ENCODE peak calls at places on chromosomes 4 and X, in nine cellular contexts. X, Z, T, E, B, O, Q, G and L are unnamed samples.
A peak's percentile ranks its signal among the peaks of the same experiment; 100 is the strongest.

GRCh38 chr4:8877780-8878040 is 6.1 kb upstream of the HMX1 start:
- DNase-seq in B (no peak), G (no peak), Q (peak; percentile 16), O (no peak), E (no peak), X (no peak), T (no peak), Z (no peak), L (no peak)

GRCh38 chr4:182263562-182263961 is 20.4 kb downstream of the TENM3 start:
- DNase-seq in B (no peak), Q (no peak), T (no peak), G (no peak), Z (no peak), O (no peak), X (no peak), E (no peak), L (no peak)

GRCh38 chr4:177485528-177485927 is 43.3 kb upstream of the AGA start:
- DNase-seq in X (no peak), G (peak; percentile 85), O (no peak), Q (no peak), E (no peak), T (peak; percentile 93), B (no peak), Z (peak; percentile 89), L (peak; percentile 45)

GRCh38 chr4:121190389-121190788 is 26.3 kb upstream of the TNIP3 start:
- DNase-seq in E (no peak), Z (no peak), O (no peak), X (no peak), G (no peak), B (no peak), Q (no peak), T (no peak), L (no peak)

GRCh38 chrX:1581132-1581531 is 10.3 kb upstream of the AKAP17A start:
- DNase-seq in E (no peak), Q (no peak), X (peak; percentile 47), O (peak; percentile 56), T (no peak), B (no peak), Z (peak; percentile 32), G (peak; percentile 48), L (peak; percentile 71)

GRCh38 chrX:149639568-149639967 is 8.0 kb upstream of the TMEM185A start:
- DNase-seq in X (no peak), Z (no peak), T (no peak), E (no peak), B (no peak), O (no peak), Q (no peak), G (no peak), L (no peak)

GRCh38 chrX:130097507-130098201 is 12.6 kb downstream of the ELF4 start:
- DNase-seq in T (no peak), Q (no peak), B (no peak), O (no peak), Z (no peak), E (peak; percentile 74), X (no peak), G (no peak), L (no peak)

GRCh38 chrX:94454606-94455005 is 780.6 kb downstream of the FAM133A start:
- DNase-seq in Q (peak; percentile 63), Z (no peak), G (no peak), T (no peak), E (no peak), O (no peak), X (no peak), B (peak; percentile 2), L (no peak)

GRCh38 chr4:163540977-163541376 is 46.5 kb downstream of the TMA16 start:
- DNase-seq in T (peak; percentile 92), Q (no peak), Z (peak; percentile 65), B (no peak), E (peak; percentile 36), X (no peak), O (no peak), G (peak; percentile 86), L (peak; percentile 77)

GRCh38 chr4:140357868-140358267 is 15.6 kb upstream of the SCOC start:
- DNase-seq in B (no peak), Z (no peak), Q (peak; percentile 60), X (no peak), G (no peak), T (no peak), O (no peak), E (no peak), L (no peak)

GRCh38 chrX:150575415-150575814 is 7.0 kb downstream of the MTM1 start:
- DNase-seq in B (no peak), Z (peak; percentile 96), O (no peak), G (peak; percentile 68), T (peak; percentile 45), Q (no peak), E (peak; percentile 99), X (no peak), L (peak; percentile 98)

GRCh38 chrX:253451-254297 is 27.5 kb upstream of the PLCXD1 start:
- DNase-seq in O (no peak), Q (no peak), B (no peak), Z (no peak), X (no peak), E (no peak), G (no peak), T (no peak), L (no peak)

GRCh38 chrX:49187028-49187394 is 838 bp upstream of the PRICKLE3 start:
- DNase-seq in T (no peak), X (no peak), G (no peak), B (no peak), O (no peak), E (no peak), Q (no peak), Z (no peak), L (no peak)
- H3K4me2 ChIP-seq in T (no peak overlapping the region), X (no peak overlapping the region), G (no peak overlapping the region), B (peak overlapping the region; percentile 66), O (peak overlapping the region; percentile 49), E (no peak overlapping the region), Q (peak overlapping the region; percentile 79), Z (no peak overlapping the region), L (peak overlapping the region; percentile 98)

DNA sequence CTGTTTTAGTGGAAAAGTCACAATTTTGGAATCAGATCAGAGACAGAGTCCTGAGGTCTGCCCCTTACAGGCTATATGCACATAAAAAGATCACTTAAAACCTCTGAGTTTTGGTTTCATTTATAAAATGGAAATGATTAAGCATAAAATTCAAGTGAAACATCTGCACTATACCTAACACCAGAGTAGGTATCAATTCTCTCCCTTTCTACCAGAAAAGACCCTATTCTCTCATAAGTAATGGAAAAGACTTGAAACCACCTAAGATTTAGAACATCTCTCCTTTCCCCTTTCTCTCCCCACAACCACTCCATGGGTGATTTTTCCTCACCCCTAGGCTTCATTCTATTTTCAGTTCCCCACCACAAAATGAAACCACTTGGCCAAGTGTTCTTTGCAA is 907 bp downstream of the LHFPL1 start:
- DNase-seq in X (peak; percentile 43), Z (no peak), O (no peak), G (no peak), Q (no peak), E (no peak), T (no peak), B (no peak), L (no peak)
- H3K4me2 ChIP-seq in X (peak overlapping the region; percentile 74), Z (no peak overlapping the region), O (peak overlapping the region; percentile 56), G (no peak overlapping the region), Q (peak overlapping the region; percentile 79), E (peak overlapping the region; percentile 94), T (no peak overlapping the region), B (no peak overlapping the region), L (no peak overlapping the region)

GRCh38 chr4:3873446-3874415 is 107.5 kb downstream of the ADRA2C start:
- DNase-seq in Q (peak; percentile 76), B (no peak), E (no peak), O (peak; percentile 92), Z (no peak), G (no peak), X (no peak), T (no peak), L (no peak)

GRCh38 chr4:3872834-3873313 is 106.7 kb downstream of the ADRA2C start:
- DNase-seq in T (no peak), G (no peak), E (no peak), X (no peak), Q (no peak), B (no peak), O (peak; percentile 78), Z (no peak), L (no peak)

GRCh38 chr4:3871181-3871852 is 105.1 kb downstream of the ADRA2C start:
- DNase-seq in O (peak; percentile 94), Q (peak; percentile 90), T (no peak), X (peak; percentile 13), B (peak; percentile 54), E (no peak), G (peak; percentile 42), Z (no peak), L (no peak)

GRCh38 chr4:3870567-3870962 is 104.4 kb downstream of the ADRA2C start:
- DNase-seq in T (no peak), Q (no peak), E (no peak), X (no peak), Z (no peak), O (peak; percentile 24), G (no peak), B (no peak), L (no peak)

DNA sequence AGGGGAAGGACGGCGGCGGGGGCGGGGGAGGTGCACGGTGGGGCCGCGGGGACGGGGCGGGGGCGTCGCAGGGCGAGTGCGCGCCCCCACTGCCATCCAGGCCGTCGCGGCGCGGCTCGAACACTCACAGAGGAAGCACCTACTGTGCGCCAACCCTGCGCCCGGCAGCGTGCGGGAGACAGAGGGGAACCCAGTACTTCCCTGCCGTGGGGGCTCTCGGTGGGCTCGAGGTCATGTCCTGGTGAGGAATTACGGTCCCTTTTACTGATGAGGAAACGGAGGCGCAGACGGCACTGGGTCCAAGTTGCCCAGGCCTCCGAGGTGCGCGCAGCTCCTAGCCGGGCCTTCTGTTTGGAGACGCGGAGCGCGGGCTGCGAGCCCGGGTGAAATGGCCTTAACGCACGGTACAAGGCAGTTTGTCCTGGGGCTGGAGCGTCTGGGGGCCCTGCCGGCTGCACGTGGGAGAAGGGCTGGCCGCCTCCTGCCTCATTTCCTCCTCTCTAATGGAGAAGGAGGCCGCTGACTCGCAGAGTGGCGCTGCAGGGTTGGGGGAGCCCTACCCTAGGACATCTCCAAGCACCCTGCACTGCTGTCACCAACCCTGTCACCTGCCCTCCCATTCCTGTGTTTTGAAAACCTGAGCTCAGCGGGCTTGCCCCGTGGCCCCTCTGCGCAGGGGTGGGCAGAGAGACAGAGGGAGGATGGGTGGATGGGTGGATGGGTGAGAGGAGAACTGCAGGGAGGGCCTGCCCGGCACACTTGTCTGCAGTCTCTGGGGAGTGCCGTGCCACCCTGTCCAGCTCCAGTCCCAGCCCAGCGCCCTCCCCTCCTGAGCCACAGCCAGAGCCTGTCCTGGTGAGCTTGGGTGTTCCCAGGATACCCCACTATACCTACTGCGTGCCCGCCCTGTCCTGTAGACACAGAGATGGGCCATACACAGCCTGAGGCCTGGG is 106.0 kb downstream of the ADRA2C start:
- DNase-seq in O (peak; percentile 51), B (no peak), E (no peak), Q (no peak), T (no peak), Z (no peak), G (no peak), X (no peak), L (no peak)
- H3K4me2 ChIP-seq in O (peak overlapping the region; percentile 70), B (peak overlapping the region; percentile 37), E (no peak overlapping the region), Q (peak overlapping the region; percentile 80), T (no peak overlapping the region), Z (no peak overlapping the region), G (no peak overlapping the region), X (no peak overlapping the region), L (no peak overlapping the region)

DNA sequence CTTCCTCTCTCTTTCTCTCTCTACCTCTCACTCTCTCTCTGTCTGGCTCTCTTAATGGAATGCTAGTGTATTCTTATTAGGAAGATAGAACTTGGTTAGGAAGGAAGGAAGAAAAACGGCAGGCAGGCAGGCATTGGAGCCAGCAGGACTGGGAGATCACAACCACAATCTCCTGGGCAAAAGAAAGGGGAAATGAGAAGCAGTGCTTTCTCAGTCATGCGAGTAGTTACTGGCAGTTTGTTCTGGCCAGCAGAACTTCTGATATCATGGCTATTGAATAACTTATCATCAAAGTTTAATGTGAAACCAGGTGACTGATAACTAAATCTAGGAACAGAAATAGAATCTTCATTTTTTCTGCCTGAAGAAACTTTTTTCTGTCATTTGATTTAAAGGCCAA is 60.9 kb upstream of the PAGE1 start:
- DNase-seq in T (no peak), Z (no peak), Q (no peak), G (no peak), O (no peak), E (no peak), B (no peak), X (no peak), L (no peak)
- H3K4me2 ChIP-seq in T (no peak overlapping the region), Z (no peak overlapping the region), Q (no peak overlapping the region), G (no peak overlapping the region), O (no peak overlapping the region), E (no peak overlapping the region), B (no peak overlapping the region), X (no peak overlapping the region), L (no peak overlapping the region)